ENCODE peak calls at places on chromosomes 11 and 22, in five cellular contexts. One of them, this sample, is unnamed.

GRCh38 chr11:44597358-44598009 is 32.0 kb downstream of the CD82 start:
- DNase-seq in ureter: no peak
- DNase-seq in RWPE1: no peak
- DNase-seq in activated T-cell treated with anti-CD3 and anti-CD28 coated beads, Interleukin-2, amount 50 U/mL, for 4 hours: no peak
- DNase-seq in heart right ventricle: no peak
- DNase-seq in this sample: no peak

GRCh38 chr11:27429740-27430451 is 42.7 kb downstream of the LGR4 start:
- DNase-seq in ureter: no peak
- DNase-seq in RWPE1: peak
- DNase-seq in activated T-cell treated with anti-CD3 and anti-CD28 coated beads, Interleukin-2, amount 50 U/mL, for 4 hours: no peak
- DNase-seq in heart right ventricle: no peak
- DNase-seq in this sample: no peak

GRCh38 chr22:48651036-48651890 is 1176.4 kb downstream of the BRD1 start:
- DNase-seq in ureter: no peak
- DNase-seq in RWPE1: no peak
- DNase-seq in activated T-cell treated with anti-CD3 and anti-CD28 coated beads, Interleukin-2, amount 50 U/mL, for 4 hours: no peak
- DNase-seq in heart right ventricle: no peak
- DNase-seq in this sample: no peak

GRCh38 chr11:108584973-108585372 is 8.6 kb downstream of the EXPH5 start:
- DNase-seq in ureter: no peak
- DNase-seq in RWPE1: no peak
- DNase-seq in activated T-cell treated with anti-CD3 and anti-CD28 coated beads, Interleukin-2, amount 50 U/mL, for 4 hours: no peak
- DNase-seq in heart right ventricle: no peak
- DNase-seq in this sample: no peak

GRCh38 chr11:124982043-124982442 is 28.0 kb downstream of the CCDC15 start:
- DNase-seq in ureter: no peak
- DNase-seq in RWPE1: no peak
- DNase-seq in activated T-cell treated with anti-CD3 and anti-CD28 coated beads, Interleukin-2, amount 50 U/mL, for 4 hours: no peak
- DNase-seq in heart right ventricle: no peak
- DNase-seq in this sample: no peak

GRCh38 chr11:24886880-24887619 is 390.2 kb downstream of the LUZP2 start:
- DNase-seq in ureter: no peak
- DNase-seq in RWPE1: no peak
- DNase-seq in activated T-cell treated with anti-CD3 and anti-CD28 coated beads, Interleukin-2, amount 50 U/mL, for 4 hours: no peak
- DNase-seq in heart right ventricle: no peak
- DNase-seq in this sample: no peak

GRCh38 chr11:100780470-100780869 is 93.4 kb downstream of the ARHGAP42 start:
- DNase-seq in ureter: no peak
- DNase-seq in RWPE1: no peak
- DNase-seq in activated T-cell treated with anti-CD3 and anti-CD28 coated beads, Interleukin-2, amount 50 U/mL, for 4 hours: no peak
- DNase-seq in heart right ventricle: no peak
- DNase-seq in this sample: no peak

GRCh38 chr22:38454011-38454360 is 1.0 kb downstream of the KCNJ4 start:
- DNase-seq in ureter: no peak
- DNase-seq in RWPE1: no peak
- DNase-seq in activated T-cell treated with anti-CD3 and anti-CD28 coated beads, Interleukin-2, amount 50 U/mL, for 4 hours: no peak
- DNase-seq in heart right ventricle: no peak
- DNase-seq in this sample: no peak

This sample was measured in heart left ventricle.